ENCODE peak calls at places on chromosomes 2 and 18, in ten cellular contexts. One of them, this sample, is unnamed.
A peak's percentile ranks its signal among the peaks of the same experiment; 100 is the strongest.

GRCh38 chr2:146414456-146414855 is 1430.4 kb upstream of the ACVR2A start:
- DNase-seq in IMR-90: no peak
- DNase-seq in AG04450: no peak
- DNase-seq in lower leg skin: no peak
- DNase-seq in GM12865: no peak
- DNase-seq in BJ: no peak
- DNase-seq in mucosa of descending colon: no peak
- DNase-seq in fibroblast of villous mesenchyme: no peak
- DNase-seq in tibial artery: no peak
- DNase-seq in neural progenitor cell: no peak
- DNase-seq in this sample: no peak

GRCh38 chr2:25252291-25253152 is 84.1 kb upstream of the POMC start:
- DNase-seq in IMR-90: peak; percentile 14
- DNase-seq in AG04450: no peak
- DNase-seq in lower leg skin: peak; percentile 29
- DNase-seq in GM12865: peak; percentile 71
- DNase-seq in BJ: no peak
- DNase-seq in mucosa of descending colon: peak; percentile 80
- DNase-seq in fibroblast of villous mesenchyme: peak; percentile 55
- DNase-seq in tibial artery: no peak
- DNase-seq in neural progenitor cell: peak; percentile 98
- DNase-seq in this sample: no peak

GRCh38 chr2:138494265-138494966 is 7.2 kb upstream of the SPOPL start:
- DNase-seq in IMR-90: no peak
- DNase-seq in AG04450: no peak
- DNase-seq in lower leg skin: no peak
- DNase-seq in GM12865: no peak
- DNase-seq in BJ: no peak
- DNase-seq in mucosa of descending colon: no peak
- DNase-seq in fibroblast of villous mesenchyme: no peak
- DNase-seq in tibial artery: no peak
- DNase-seq in neural progenitor cell: no peak
- DNase-seq in this sample: no peak

GRCh38 chr2:1709970-1710560 is 34.2 kb downstream of the PXDN start:
- DNase-seq in IMR-90: no peak
- DNase-seq in AG04450: no peak
- DNase-seq in lower leg skin: peak; percentile 11
- DNase-seq in GM12865: no peak
- DNase-seq in BJ: no peak
- DNase-seq in mucosa of descending colon: no peak
- DNase-seq in fibroblast of villous mesenchyme: no peak
- DNase-seq in tibial artery: no peak
- DNase-seq in neural progenitor cell: no peak
- DNase-seq in this sample: no peak

GRCh38 chr18:50819027-50819726 is 639 bp downstream of the MRO start:
- DNase-seq in IMR-90: no peak
- DNase-seq in AG04450: no peak
- DNase-seq in lower leg skin: no peak
- DNase-seq in GM12865: no peak
- DNase-seq in BJ: no peak
- DNase-seq in mucosa of descending colon: peak; percentile 60
- DNase-seq in fibroblast of villous mesenchyme: peak; percentile 7
- DNase-seq in tibial artery: peak; percentile 67
- DNase-seq in neural progenitor cell: peak; percentile 66
- DNase-seq in this sample: no peak

GRCh38 chr2:217367464-217367863 is 507.6 kb upstream of the TNP1 start:
- DNase-seq in IMR-90: peak; percentile 73
- DNase-seq in AG04450: peak; percentile 48
- DNase-seq in lower leg skin: no peak
- DNase-seq in GM12865: no peak
- DNase-seq in BJ: peak; percentile 51
- DNase-seq in mucosa of descending colon: no peak
- DNase-seq in fibroblast of villous mesenchyme: no peak
- DNase-seq in tibial artery: no peak
- DNase-seq in neural progenitor cell: no peak
- DNase-seq in this sample: no peak

GRCh38 chr2:43609304-43609883 is 13.6 kb upstream of the THADA start:
- DNase-seq in IMR-90: peak; percentile 44
- DNase-seq in AG04450: no peak
- DNase-seq in lower leg skin: no peak
- DNase-seq in GM12865: peak; percentile 57
- DNase-seq in BJ: no peak
- DNase-seq in mucosa of descending colon: no peak
- DNase-seq in fibroblast of villous mesenchyme: peak; percentile 57
- DNase-seq in tibial artery: no peak
- DNase-seq in neural progenitor cell: peak; percentile 78
- DNase-seq in this sample: no peak

GRCh38 chr2:12549641-12550040 is 167.1 kb upstream of the TRIB2 start:
- DNase-seq in IMR-90: peak; percentile 63
- DNase-seq in AG04450: no peak
- DNase-seq in lower leg skin: no peak
- DNase-seq in GM12865: no peak
- DNase-seq in BJ: no peak
- DNase-seq in mucosa of descending colon: no peak
- DNase-seq in fibroblast of villous mesenchyme: no peak
- DNase-seq in tibial artery: no peak
- DNase-seq in neural progenitor cell: no peak
- DNase-seq in this sample: no peak

GRCh38 chr2:218168635-218169462 is 2.1 kb upstream of the CXCR1 start:
- DNase-seq in IMR-90: peak; percentile 18
- DNase-seq in AG04450: no peak
- DNase-seq in lower leg skin: no peak
- DNase-seq in GM12865: peak; percentile 69
- DNase-seq in BJ: no peak
- DNase-seq in mucosa of descending colon: no peak
- DNase-seq in fibroblast of villous mesenchyme: peak; percentile 52
- DNase-seq in tibial artery: no peak
- DNase-seq in neural progenitor cell: peak; percentile 73
- DNase-seq in this sample: no peak

GRCh38 chr18:55422456-55423185 is 165.4 kb downstream of the TCF4 start:
- DNase-seq in IMR-90: peak; percentile 53
- DNase-seq in AG04450: no peak
- DNase-seq in lower leg skin: peak; percentile 51
- DNase-seq in GM12865: peak; percentile 10
- DNase-seq in BJ: no peak
- DNase-seq in mucosa of descending colon: no peak
- DNase-seq in fibroblast of villous mesenchyme: peak; percentile 36
- DNase-seq in tibial artery: peak; percentile 67
- DNase-seq in neural progenitor cell: no peak
- DNase-seq in this sample: no peak

GRCh38 chr18:8084160-8084559 is 517.0 kb downstream of the PTPRM start:
- DNase-seq in IMR-90: peak; percentile 46
- DNase-seq in AG04450: peak; percentile 6
- DNase-seq in lower leg skin: no peak
- DNase-seq in GM12865: peak; percentile 10
- DNase-seq in BJ: no peak
- DNase-seq in mucosa of descending colon: no peak
- DNase-seq in fibroblast of villous mesenchyme: peak; percentile 42
- DNase-seq in tibial artery: no peak
- DNase-seq in neural progenitor cell: peak; percentile 81
- DNase-seq in this sample: no peak

GRCh38 chr18:45801396-45802004 is 24.0 kb upstream of the SIGLEC15 start:
- DNase-seq in IMR-90: no peak
- DNase-seq in AG04450: no peak
- DNase-seq in lower leg skin: no peak
- DNase-seq in GM12865: no peak
- DNase-seq in BJ: no peak
- DNase-seq in mucosa of descending colon: no peak
- DNase-seq in fibroblast of villous mesenchyme: no peak
- DNase-seq in tibial artery: no peak
- DNase-seq in neural progenitor cell: no peak
- DNase-seq in this sample: no peak

GRCh38 chr2:204877691-204878090 is 332.4 kb downstream of the PARD3B start:
- DNase-seq in IMR-90: no peak
- DNase-seq in AG04450: no peak
- DNase-seq in lower leg skin: no peak
- DNase-seq in GM12865: no peak
- DNase-seq in BJ: no peak
- DNase-seq in mucosa of descending colon: no peak
- DNase-seq in fibroblast of villous mesenchyme: no peak
- DNase-seq in tibial artery: no peak
- DNase-seq in neural progenitor cell: no peak
- DNase-seq in this sample: no peak

GRCh38 chr18:75071484-75071785 is 137.5 kb downstream of the PTGR3 start:
- DNase-seq in IMR-90: no peak
- DNase-seq in AG04450: no peak
- DNase-seq in lower leg skin: no peak
- DNase-seq in GM12865: no peak
- DNase-seq in BJ: no peak
- DNase-seq in mucosa of descending colon: peak; percentile 76
- DNase-seq in fibroblast of villous mesenchyme: no peak
- DNase-seq in tibial artery: no peak
- DNase-seq in neural progenitor cell: no peak
- DNase-seq in this sample: no peak

GRCh38 chr18:74574916-74575315 is 22.8 kb upstream of the ZNF407 start:
- DNase-seq in IMR-90: no peak
- DNase-seq in AG04450: no peak
- DNase-seq in lower leg skin: no peak
- DNase-seq in GM12865: no peak
- DNase-seq in BJ: no peak
- DNase-seq in mucosa of descending colon: no peak
- DNase-seq in fibroblast of villous mesenchyme: no peak
- DNase-seq in tibial artery: no peak
- DNase-seq in neural progenitor cell: no peak
- DNase-seq in this sample: no peak

GRCh38 chr2:237208373-237209045 is 122.8 kb downstream of the COPS8 start:
- DNase-seq in IMR-90: peak; percentile 96
- DNase-seq in AG04450: no peak
- DNase-seq in lower leg skin: no peak
- DNase-seq in GM12865: no peak
- DNase-seq in BJ: peak; percentile 97
- DNase-seq in mucosa of descending colon: no peak
- DNase-seq in fibroblast of villous mesenchyme: peak; percentile 94
- DNase-seq in tibial artery: no peak
- DNase-seq in neural progenitor cell: no peak
- DNase-seq in this sample: no peak

GRCh38 chr18:74116628-74117554 is 30.7 kb downstream of the FBXO15 start:
- DNase-seq in IMR-90: peak; percentile 65
- DNase-seq in AG04450: peak; percentile 26
- DNase-seq in lower leg skin: no peak
- DNase-seq in GM12865: peak; percentile 23
- DNase-seq in BJ: no peak
- DNase-seq in mucosa of descending colon: no peak
- DNase-seq in fibroblast of villous mesenchyme: peak; percentile 47
- DNase-seq in tibial artery: no peak
- DNase-seq in neural progenitor cell: peak; percentile 56
- DNase-seq in this sample: no peak

DNA sequence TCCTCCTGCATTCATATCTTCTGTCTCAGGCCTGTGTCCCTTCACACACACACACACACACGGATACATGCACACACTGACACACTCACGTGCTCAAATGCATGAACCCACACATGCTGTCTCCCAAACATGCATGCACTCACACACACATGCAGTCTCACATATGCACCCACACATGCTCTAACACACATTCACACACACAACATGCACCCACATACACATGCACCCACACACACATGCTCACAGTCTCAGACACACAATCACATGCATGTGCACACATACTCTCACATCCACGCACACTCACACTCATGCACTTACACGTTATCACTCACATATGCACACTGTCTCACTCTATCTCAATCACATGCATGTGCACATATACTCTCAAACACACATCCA is 1.9 kb upstream of the CD226 start:
- DNase-seq in IMR-90: no peak
- DNase-seq in AG04450: no peak
- DNase-seq in lower leg skin: no peak
- DNase-seq in GM12865: peak; percentile 32
- DNase-seq in BJ: no peak
- DNase-seq in mucosa of descending colon: no peak
- DNase-seq in fibroblast of villous mesenchyme: no peak
- DNase-seq in tibial artery: no peak
- DNase-seq in neural progenitor cell: no peak
- DNase-seq in this sample: no peak
- H3K4me3 ChIP-seq in IMR-90: no peak overlapping the region
- H3K4me3 ChIP-seq in AG04450: no peak overlapping the region
- H3K4me3 ChIP-seq in lower leg skin: no peak overlapping the region
- H3K4me3 ChIP-seq in GM12865: no peak overlapping the region
- H3K4me3 ChIP-seq in BJ: no peak overlapping the region
- H3K4me3 ChIP-seq in mucosa of descending colon: no peak overlapping the region
- H3K4me3 ChIP-seq in fibroblast of villous mesenchyme: no peak overlapping the region
- H3K4me3 ChIP-seq in tibial artery: no peak overlapping the region
- H3K4me3 ChIP-seq in neural progenitor cell: no peak overlapping the region
- H3K4me3 ChIP-seq in this sample: no peak overlapping the region

DNA sequence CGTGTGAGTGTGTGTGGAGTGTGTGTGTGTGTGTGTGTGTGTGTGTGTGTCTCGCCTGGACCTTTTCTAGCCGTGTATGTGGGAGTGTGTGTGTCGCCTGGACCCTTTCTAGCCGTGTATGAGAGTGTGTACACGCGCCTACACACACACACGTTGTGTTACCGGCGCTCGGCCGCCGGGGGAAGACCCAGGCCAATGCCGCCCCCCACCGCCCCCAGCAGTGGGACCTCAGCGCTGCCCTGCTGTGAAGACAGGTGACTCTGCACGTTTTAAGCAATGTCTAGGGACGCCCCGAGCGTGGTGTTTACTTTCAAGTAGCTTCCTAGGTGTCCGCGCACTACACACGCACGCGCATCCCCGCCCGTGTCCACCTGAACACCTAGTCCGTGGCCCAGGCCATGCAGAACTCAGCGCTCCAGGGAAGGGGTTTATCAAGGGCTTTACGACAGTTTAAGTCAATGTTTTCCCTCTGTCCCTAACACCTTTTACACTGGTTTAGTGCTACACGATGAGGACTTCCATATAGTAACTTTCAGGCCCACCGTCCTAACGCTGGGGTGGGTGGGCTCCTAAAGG is 1.2 kb upstream of the BCL2 start:
- DNase-seq in IMR-90: peak; percentile 32
- DNase-seq in AG04450: no peak
- DNase-seq in lower leg skin: no peak
- DNase-seq in GM12865: peak; percentile 73
- DNase-seq in BJ: no peak
- DNase-seq in mucosa of descending colon: peak; percentile 83
- DNase-seq in fibroblast of villous mesenchyme: no peak
- DNase-seq in tibial artery: peak; percentile 76
- DNase-seq in neural progenitor cell: peak; percentile 42
- DNase-seq in this sample: peak; percentile 19
- TF ChIP-seq CTCF in IMR-90: no peak
- TF ChIP-seq CTCF in AG04450: no peak
- TF ChIP-seq CTCF in lower leg skin: no peak
- TF ChIP-seq CTCF in GM12865: no peak
- TF ChIP-seq CTCF in BJ: peak; percentile 4
- TF ChIP-seq CTCF in mucosa of descending colon: no peak
- TF ChIP-seq CTCF in fibroblast of villous mesenchyme: no peak
- TF ChIP-seq CTCF in tibial artery: no peak
- TF ChIP-seq CTCF in neural progenitor cell: peak; percentile 1
- TF ChIP-seq CTCF in this sample: no peak

GRCh38 chr2:127408807-127409099 is 9.5 kb upstream of the PROC start:
- DNase-seq in IMR-90: no peak
- DNase-seq in AG04450: no peak
- DNase-seq in lower leg skin: no peak
- DNase-seq in GM12865: no peak
- DNase-seq in BJ: no peak
- DNase-seq in mucosa of descending colon: no peak
- DNase-seq in fibroblast of villous mesenchyme: no peak
- DNase-seq in tibial artery: no peak
- DNase-seq in neural progenitor cell: peak; percentile 42
- DNase-seq in this sample: no peak
- H3K4me3 ChIP-seq in IMR-90: no peak overlapping the region
- H3K4me3 ChIP-seq in AG04450: no peak overlapping the region
- H3K4me3 ChIP-seq in lower leg skin: no peak overlapping the region
- H3K4me3 ChIP-seq in GM12865: no peak overlapping the region
- H3K4me3 ChIP-seq in BJ: no peak overlapping the region
- H3K4me3 ChIP-seq in mucosa of descending colon: no peak overlapping the region
- H3K4me3 ChIP-seq in fibroblast of villous mesenchyme: peak overlapping the region; percentile 49
- H3K4me3 ChIP-seq in tibial artery: peak overlapping the region; percentile 61
- H3K4me3 ChIP-seq in neural progenitor cell: peak overlapping the region; percentile 64
- H3K4me3 ChIP-seq in this sample: peak overlapping the region; percentile 56

GRCh38 chr2:85148190-85148589 is 15.0 kb downstream of the TCF7L1 start:
- DNase-seq in IMR-90: no peak
- DNase-seq in AG04450: no peak
- DNase-seq in lower leg skin: no peak
- DNase-seq in GM12865: no peak
- DNase-seq in BJ: no peak
- DNase-seq in mucosa of descending colon: no peak
- DNase-seq in fibroblast of villous mesenchyme: no peak
- DNase-seq in tibial artery: no peak
- DNase-seq in neural progenitor cell: no peak
- DNase-seq in this sample: no peak
- TF ChIP-seq CTCF in IMR-90: no peak
- TF ChIP-seq CTCF in AG04450: no peak
- TF ChIP-seq CTCF in lower leg skin: no peak
- TF ChIP-seq CTCF in GM12865: no peak
- TF ChIP-seq CTCF in BJ: no peak
- TF ChIP-seq CTCF in mucosa of descending colon: no peak
- TF ChIP-seq CTCF in fibroblast of villous mesenchyme: peak; percentile 5
- TF ChIP-seq CTCF in tibial artery: no peak
- TF ChIP-seq CTCF in neural progenitor cell: no peak
- TF ChIP-seq CTCF in this sample: no peak